ENCODE peak calls at places on chromosomes 1 and 21, in eight cellular contexts. I, O, S, L, M, K, C and W are unnamed samples.
A peak's percentile ranks its signal among the peaks of the same experiment; 100 is the strongest.

GRCh38 chr1:183689770-183690204 is 36.7 kb upstream of the APOBEC4 start:
- DNase-seq in K (no peak), L (no peak), M (no peak), C (no peak), S (no peak), O (no peak), I (no peak), W (no peak)

GRCh38 chr1:64514197-64514765 is 44.4 kb downstream of the CACHD1 start:
- DNase-seq in I (peak; percentile 39), M (no peak), L (no peak), C (peak; percentile 90), K (peak; percentile 53), O (no peak), S (peak; percentile 31), W (no peak)

GRCh38 chr1:101220906-101221305 is 15.9 kb upstream of the S1PR1 start:
- DNase-seq in I (no peak), S (no peak), M (no peak), C (no peak), L (no peak), O (no peak), K (no peak), W (no peak)

GRCh38 chr1:170354679-170355078 is 177.3 kb upstream of the GORAB start:
- DNase-seq in K (peak; percentile 15), C (no peak), O (no peak), M (no peak), L (no peak), S (no peak), I (no peak), W (no peak)

GRCh38 chr1:154937051-154937987 is 800 bp upstream of the PMVK start:
- DNase-seq in O (peak; percentile 90), L (peak; percentile 87), K (peak; percentile 96), M (peak; percentile 72), C (peak; percentile 93), I (peak; percentile 90), S (peak; percentile 90), W (peak; percentile 86)

GRCh38 chr1:107976431-107977215 is 11.6 kb upstream of the VAV3 start:
- DNase-seq in L (no peak), K (peak; percentile 15), I (no peak), C (no peak), S (no peak), M (no peak), O (no peak), W (no peak)

GRCh38 chr21:18443085-18443484 is 39.5 kb upstream of the TMPRSS15 start:
- DNase-seq in L (no peak), I (no peak), S (no peak), O (no peak), C (no peak), K (no peak), M (no peak), W (no peak)

GRCh38 chr1:162206749-162207635 is 137.5 kb downstream of the NOS1AP start:
- DNase-seq in K (peak; percentile 47), S (no peak), O (no peak), C (peak; percentile 1), I (no peak), M (no peak), L (peak; percentile 83), W (no peak)

GRCh38 chr1:206067486-206068302 is 14.7 kb downstream of the RHEX start:
- DNase-seq in M (no peak), S (no peak), K (no peak), L (no peak), I (no peak), O (no peak), C (no peak), W (no peak)

GRCh38 chr1:37946703-37947360 is at the start of gene INPP5B:
- DNase-seq in S (no peak), I (peak; percentile 85), C (peak; percentile 91), K (peak; percentile 51), O (peak; percentile 50), M (peak; percentile 31), L (no peak), W (peak; percentile 74)

GRCh38 chr1:78101514-78101913 is 55.7 kb downstream of the GIPC2 start:
- DNase-seq in K (peak; percentile 94), O (no peak), I (peak; percentile 93), M (no peak), L (peak; percentile 6), S (peak; percentile 98), C (peak; percentile 98), W (no peak)

GRCh38 chr1:159828916-159829634 is 2.4 kb downstream of the SLAMF8 start:
- DNase-seq in C (peak; percentile 23), I (no peak), O (no peak), L (no peak), M (no peak), K (no peak), S (no peak), W (no peak)

GRCh38 chr1:75136158-75136815 is 2.1 kb downstream of the LHX8 start:
- DNase-seq in O (no peak), I (no peak), S (no peak), C (no peak), M (no peak), L (no peak), K (no peak), W (no peak)

GRCh38 chr1:92356956-92357355 is 58.1 kb downstream of the RPAP2 start:
- DNase-seq in L (peak; percentile 49), O (no peak), K (no peak), M (no peak), C (peak; percentile 57), S (peak; percentile 32), I (peak; percentile 69), W (no peak)

GRCh38 chr1:222124602-222125001 is 382.7 kb upstream of the DUSP10 start:
- DNase-seq in L (no peak), K (no peak), S (no peak), O (no peak), M (no peak), C (peak; percentile 13), I (no peak), W (no peak)

GRCh38 chr21:31173881-31174555 is 135.7 kb upstream of the KRTAP19-8 start:
- DNase-seq in C (peak; percentile 5), M (no peak), K (no peak), I (no peak), O (peak; percentile 56), S (no peak), L (no peak), W (no peak)

GRCh38 chr1:93904228-93904627 is 5.0 kb downstream of the GCLM start:
- DNase-seq in M (no peak), S (no peak), O (no peak), I (no peak), L (no peak), C (no peak), K (no peak), W (no peak)

GRCh38 chr1:160862151-160863061 is at the start of gene CD244:
- DNase-seq in I (no peak), O (peak; percentile 18), S (no peak), M (no peak), L (no peak), K (no peak), C (no peak), W (no peak)

GRCh38 chr1:243680861-243681260 is 169.2 kb downstream of the AKT3 start:
- DNase-seq in C (peak; percentile 46), O (no peak), L (no peak), I (no peak), S (no peak), M (no peak), K (no peak), W (no peak)

GRCh38 chr1:51829058-51829457 is 49.5 kb downstream of the NRDC start:
- DNase-seq in I (no peak), O (no peak), M (no peak), C (peak; percentile 9), K (no peak), L (peak; percentile 57), S (no peak), W (no peak)

GRCh38 chr21:16194851-16195251 is 465.1 kb downstream of the USP25 start:
- DNase-seq in C (peak; percentile 3), K (no peak), O (no peak), L (no peak), I (peak; percentile 10), S (no peak), M (no peak), W (no peak)

GRCh38 chr1:154170547-154171221 is 15.8 kb upstream of the NUP210L start:
- DNase-seq in C (no peak), S (no peak), M (no peak), I (no peak), K (no peak), L (peak; percentile 24), O (no peak), W (no peak)

GRCh38 chr1:245800901-245801605 is 646.3 kb downstream of the KIF26B start:
- DNase-seq in S (no peak), M (no peak), L (no peak), I (no peak), O (no peak), C (peak; percentile 95), K (no peak), W (no peak)

GRCh38 chr1:53266038-53266437 is 27.7 kb upstream of the MAGOH start:
- DNase-seq in M (no peak), S (no peak), K (no peak), L (no peak), C (no peak), I (no peak), O (no peak), W (no peak)

GRCh38 chr1:160542303-160542945 is 19.4 kb upstream of the SLAMF6 start:
- DNase-seq in C (no peak), S (no peak), L (no peak), I (no peak), K (peak; percentile 86), M (no peak), O (no peak), W (no peak)

GRCh38 chr1:191641420-191642215 is 516.6 kb upstream of the RGS18 start:
- DNase-seq in K (no peak), M (no peak), O (no peak), C (no peak), I (peak; percentile 51), S (peak; percentile 22), L (peak; percentile 3), W (no peak)

GRCh38 chr1:31815752-31816484 is at the start of gene SPOCD1:
- DNase-seq in K (peak; percentile 47), I (peak; percentile 66), O (peak; percentile 81), L (peak; percentile 12), S (peak; percentile 11), M (peak; percentile 59), C (peak; percentile 87), W (peak; percentile 55)

GRCh38 chr1:185719021-185719420 is 15.2 kb upstream of the HMCN1 start:
- DNase-seq in M (no peak), C (peak; percentile 97), K (peak; percentile 85), S (peak; percentile 74), O (no peak), I (peak; percentile 96), L (peak; percentile 81), W (no peak)

GRCh38 chr1:203926025-203926540 is 64.7 kb downstream of the SNRPE start:
- DNase-seq in C (peak; percentile 69), S (peak; percentile 26), M (no peak), K (no peak), O (no peak), I (no peak), L (no peak), W (no peak)

GRCh38 chr1:113929750-113930498 is 800 bp downstream of the HIPK1 start:
- DNase-seq in C (peak; percentile 47), O (peak; percentile 70), L (no peak), M (peak; percentile 32), I (no peak), S (no peak), K (peak; percentile 56), W (peak; percentile 65)